ENCODE peak calls at places on chromosomes 7 and 10, in four cellular contexts. One of them, this sample, is unnamed.

GRCh38 chr7:28173531-28173930 is 7.1 kb downstream of the JAZF1 start:
- DNase-seq in iris pigment epithelial cell: no peak
- DNase-seq in activated naive CD4-positive, alpha-beta T cell: no peak
- DNase-seq in astrocyte of the spinal cord: no peak
- DNase-seq in this sample: no peak

GRCh38 chr7:106486331-106486730 is 174.6 kb downstream of the CCDC71L start:
- DNase-seq in iris pigment epithelial cell: peak; percentile 80
- DNase-seq in activated naive CD4-positive, alpha-beta T cell: no peak
- DNase-seq in astrocyte of the spinal cord: peak; percentile 59
- DNase-seq in this sample: peak; percentile 52

GRCh38 chr10:21173964-21174669 is 277.0 kb upstream of the NEBL start:
- DNase-seq in iris pigment epithelial cell: no peak
- DNase-seq in activated naive CD4-positive, alpha-beta T cell: no peak
- DNase-seq in astrocyte of the spinal cord: no peak
- DNase-seq in this sample: no peak

GRCh38 chr7:8236781-8237407 is 25.1 kb downstream of the ICA1 start:
- DNase-seq in iris pigment epithelial cell: no peak
- DNase-seq in activated naive CD4-positive, alpha-beta T cell: no peak
- DNase-seq in astrocyte of the spinal cord: no peak
- DNase-seq in this sample: no peak

GRCh38 chr7:22411977-22412693 is 55.2 kb upstream of the RAPGEF5 start:
- DNase-seq in iris pigment epithelial cell: no peak
- DNase-seq in activated naive CD4-positive, alpha-beta T cell: no peak
- DNase-seq in astrocyte of the spinal cord: no peak
- DNase-seq in this sample: no peak

GRCh38 chr10:35353805-35354204 is 17.5 kb downstream of the CCNY start:
- DNase-seq in iris pigment epithelial cell: no peak
- DNase-seq in activated naive CD4-positive, alpha-beta T cell: no peak
- DNase-seq in astrocyte of the spinal cord: no peak
- DNase-seq in this sample: no peak

GRCh38 chr10:454860-455259 is 234.6 kb downstream of the DIP2C start:
- DNase-seq in iris pigment epithelial cell: peak; percentile 97
- DNase-seq in activated naive CD4-positive, alpha-beta T cell: no peak
- DNase-seq in astrocyte of the spinal cord: peak; percentile 90
- DNase-seq in this sample: peak; percentile 92

GRCh38 chr7:76326646-76327233 is 24.3 kb downstream of the HSPB1 start:
- DNase-seq in iris pigment epithelial cell: peak; percentile 80
- DNase-seq in activated naive CD4-positive, alpha-beta T cell: no peak
- DNase-seq in astrocyte of the spinal cord: peak; percentile 73
- DNase-seq in this sample: peak; percentile 91

GRCh38 chr7:131238260-131238940 is 89.3 kb upstream of the MKLN1 start:
- DNase-seq in iris pigment epithelial cell: peak; percentile 89
- DNase-seq in activated naive CD4-positive, alpha-beta T cell: no peak
- DNase-seq in astrocyte of the spinal cord: peak; percentile 69
- DNase-seq in this sample: peak; percentile 81

GRCh38 chr7:106031271-106032029 is 68.4 kb downstream of the CDHR3 start:
- DNase-seq in iris pigment epithelial cell: no peak
- DNase-seq in activated naive CD4-positive, alpha-beta T cell: no peak
- DNase-seq in astrocyte of the spinal cord: no peak
- DNase-seq in this sample: no peak

GRCh38 chr10:77857272-77857671 is 69.3 kb downstream of the DLG5 start:
- DNase-seq in iris pigment epithelial cell: no peak
- DNase-seq in activated naive CD4-positive, alpha-beta T cell: no peak
- DNase-seq in astrocyte of the spinal cord: no peak
- DNase-seq in this sample: no peak

GRCh38 chr7:40551685-40552576 is 417.1 kb downstream of the SUGCT start:
- DNase-seq in iris pigment epithelial cell: peak; percentile 94
- DNase-seq in activated naive CD4-positive, alpha-beta T cell: no peak
- DNase-seq in astrocyte of the spinal cord: peak; percentile 60
- DNase-seq in this sample: peak; percentile 88

GRCh38 chr10:99676435-99676834 is 17.1 kb downstream of the ENTPD7 start:
- DNase-seq in iris pigment epithelial cell: peak; percentile 97
- DNase-seq in activated naive CD4-positive, alpha-beta T cell: no peak
- DNase-seq in astrocyte of the spinal cord: peak; percentile 74
- DNase-seq in this sample: peak; percentile 94

GRCh38 chr7:139635521-139636240 is 112.2 kb downstream of the CLEC2L start:
- DNase-seq in iris pigment epithelial cell: no peak
- DNase-seq in activated naive CD4-positive, alpha-beta T cell: peak; percentile 12
- DNase-seq in astrocyte of the spinal cord: no peak
- DNase-seq in this sample: no peak

GRCh38 chr10:128047337-128047736 is 78.9 kb downstream of the MKI67 start:
- DNase-seq in iris pigment epithelial cell: peak; percentile 41
- DNase-seq in activated naive CD4-positive, alpha-beta T cell: peak; percentile 40
- DNase-seq in astrocyte of the spinal cord: no peak
- DNase-seq in this sample: no peak

GRCh38 chr10:48536916-48537890 is 67.7 kb downstream of the ARHGAP22 start:
- DNase-seq in iris pigment epithelial cell: no peak
- DNase-seq in activated naive CD4-positive, alpha-beta T cell: no peak
- DNase-seq in astrocyte of the spinal cord: no peak
- DNase-seq in this sample: no peak

GRCh38 chr10:102781921-102782542 is 38.3 kb downstream of the WBP1L start:
- DNase-seq in iris pigment epithelial cell: peak; percentile 79
- DNase-seq in activated naive CD4-positive, alpha-beta T cell: no peak
- DNase-seq in astrocyte of the spinal cord: peak; percentile 66
- DNase-seq in this sample: peak; percentile 65

GRCh38 chr10:107165007-107165406 is 501 bp upstream of the SORCS1 start:
- DNase-seq in iris pigment epithelial cell: no peak
- DNase-seq in activated naive CD4-positive, alpha-beta T cell: no peak
- DNase-seq in astrocyte of the spinal cord: no peak
- DNase-seq in this sample: no peak

GRCh38 chr10:77526861-77527617 is 110.6 kb downstream of the KCNMA1 start:
- DNase-seq in iris pigment epithelial cell: peak; percentile 10
- DNase-seq in activated naive CD4-positive, alpha-beta T cell: no peak
- DNase-seq in astrocyte of the spinal cord: no peak
- DNase-seq in this sample: no peak

GRCh38 chr10:13100349-13101294 is 659 bp downstream of the OPTN start:
- DNase-seq in iris pigment epithelial cell: peak; percentile 49
- DNase-seq in activated naive CD4-positive, alpha-beta T cell: no peak
- DNase-seq in astrocyte of the spinal cord: peak; percentile 35
- DNase-seq in this sample: peak; percentile 31

GRCh38 chr7:98236366-98237185 is 15.5 kb downstream of the TECPR1 start:
- DNase-seq in iris pigment epithelial cell: no peak
- DNase-seq in activated naive CD4-positive, alpha-beta T cell: no peak
- DNase-seq in astrocyte of the spinal cord: no peak
- DNase-seq in this sample: no peak

GRCh38 chr10:18140149-18140956 is at the start of gene CACNB2:
- DNase-seq in iris pigment epithelial cell: peak; percentile 65
- DNase-seq in activated naive CD4-positive, alpha-beta T cell: no peak
- DNase-seq in astrocyte of the spinal cord: peak; percentile 15
- DNase-seq in this sample: peak; percentile 51

GRCh38 chr7:81770823-81771222 is 976 bp upstream of the HGF start:
- DNase-seq in iris pigment epithelial cell: no peak
- DNase-seq in activated naive CD4-positive, alpha-beta T cell: no peak
- DNase-seq in astrocyte of the spinal cord: no peak
- DNase-seq in this sample: no peak